ENCODE peak calls at places on chromosomes 16 and 17, in six cellular contexts. Z is H9, B is IMR-90, F is trophoblast cell, L is mesendoderm, Q is H1. W is an unnamed sample.

GRCh38 chr17:77273397-77274136 is 132.8 kb downstream of the SEC14L1 start:
- DNase-seq in Q (no peak), B (peak), Z (peak), F (peak), L (no peak), W (peak)

GRCh38 chr16:11205754-11206459 is 50.1 kb downstream of the SOCS1 start:
- DNase-seq in L (peak), B (peak), Z (no peak), Q (no peak), F (no peak), W (peak)

GRCh38 chr16:4081577-4082021 is 34.6 kb downstream of the ADCY9 start:
- DNase-seq in Z (no peak), F (no peak), Q (no peak), B (peak), L (no peak), W (no peak)

GRCh38 chr17:33463887-33464286 is 170.8 kb upstream of the ASIC2 start:
- DNase-seq in B (no peak), Q (no peak), Z (peak), L (no peak), F (peak), W (peak)

GRCh38 chr17:10600551-10600950 is 51.1 kb upstream of the MYH2 start:
- DNase-seq in Q (no peak), Z (no peak), B (peak), L (no peak), F (peak), W (no peak)

GRCh38 chr17:80360396-80360795 is 54.6 kb upstream of the ENDOV start:
- DNase-seq in F (no peak), L (no peak), Z (no peak), B (no peak), Q (no peak), W (no peak)

GRCh38 chr16:73082608-73083007 is 34.7 kb upstream of the ZFHX3 start:
- DNase-seq in F (peak), L (no peak), B (peak), Z (no peak), Q (no peak), W (peak)

GRCh38 chr16:4327782-4328579 is 12.1 kb downstream of the GLIS2 start:
- DNase-seq in F (no peak), Q (no peak), Z (peak), B (peak), L (peak), W (peak)

GRCh38 chr17:7045492-7046126 is 1.7 kb upstream of the SLC16A11 start:
- DNase-seq in F (peak), Z (no peak), Q (no peak), B (peak), L (peak), W (peak)

DNA sequence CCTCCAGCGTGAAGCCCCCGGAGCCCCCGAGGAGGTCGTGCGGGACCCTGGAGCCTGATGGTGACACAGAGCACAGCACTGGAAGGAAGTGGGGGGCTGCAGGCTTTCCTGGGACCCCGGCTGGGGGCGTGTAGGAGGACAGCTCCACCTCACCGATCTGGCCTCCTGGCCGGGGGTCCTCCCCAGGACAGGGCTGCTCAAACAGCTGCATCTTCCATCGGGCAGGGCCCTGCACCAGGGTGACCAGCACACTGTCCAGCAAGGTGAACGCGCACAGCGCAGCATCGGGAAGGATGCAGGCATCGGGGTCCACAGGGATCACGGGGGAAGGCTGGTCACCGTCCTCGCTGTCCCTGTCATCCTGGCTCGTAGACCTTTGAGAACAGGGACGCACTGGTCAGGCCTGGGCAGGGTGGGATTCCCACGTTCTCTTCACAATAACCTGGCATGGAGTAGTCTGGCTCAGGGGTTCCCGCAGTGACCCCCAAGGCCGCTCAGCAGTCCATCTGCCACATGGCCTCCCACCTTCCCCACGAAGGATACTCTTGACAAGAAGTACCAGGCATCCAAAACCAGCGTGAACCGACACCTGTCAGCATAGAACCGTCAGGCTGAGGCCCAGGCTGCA is 1.2 kb downstream of the FAAP100 start:
- DNase-seq in L (no peak), F (no peak), B (no peak), Z (no peak), Q (no peak), W (no peak)
- H2BK5ac ChIP-seq in L (no peak), F (no peak), B (no peak), Z (no peak), Q (no peak), W (no peak)

GRCh38 chr16:54281535-54282201 is 4.9 kb downstream of the IRX3 start:
- DNase-seq in B (no peak), Z (no peak), F (no peak), Q (no peak), L (peak), W (no peak)

GRCh38 chr16:54280751-54281150 is 5.8 kb downstream of the IRX3 start:
- DNase-seq in B (no peak), Q (no peak), Z (no peak), L (peak), F (no peak), W (no peak)

GRCh38 chr16:54283735-54284318 is 2.8 kb downstream of the IRX3 start:
- DNase-seq in Q (no peak), L (no peak), F (no peak), B (no peak), Z (no peak), W (no peak)

GRCh38 chr16:54282923-54283734 is 3.5 kb downstream of the IRX3 start:
- DNase-seq in Z (peak), F (no peak), Q (no peak), B (no peak), L (peak), W (no peak)

DNA sequence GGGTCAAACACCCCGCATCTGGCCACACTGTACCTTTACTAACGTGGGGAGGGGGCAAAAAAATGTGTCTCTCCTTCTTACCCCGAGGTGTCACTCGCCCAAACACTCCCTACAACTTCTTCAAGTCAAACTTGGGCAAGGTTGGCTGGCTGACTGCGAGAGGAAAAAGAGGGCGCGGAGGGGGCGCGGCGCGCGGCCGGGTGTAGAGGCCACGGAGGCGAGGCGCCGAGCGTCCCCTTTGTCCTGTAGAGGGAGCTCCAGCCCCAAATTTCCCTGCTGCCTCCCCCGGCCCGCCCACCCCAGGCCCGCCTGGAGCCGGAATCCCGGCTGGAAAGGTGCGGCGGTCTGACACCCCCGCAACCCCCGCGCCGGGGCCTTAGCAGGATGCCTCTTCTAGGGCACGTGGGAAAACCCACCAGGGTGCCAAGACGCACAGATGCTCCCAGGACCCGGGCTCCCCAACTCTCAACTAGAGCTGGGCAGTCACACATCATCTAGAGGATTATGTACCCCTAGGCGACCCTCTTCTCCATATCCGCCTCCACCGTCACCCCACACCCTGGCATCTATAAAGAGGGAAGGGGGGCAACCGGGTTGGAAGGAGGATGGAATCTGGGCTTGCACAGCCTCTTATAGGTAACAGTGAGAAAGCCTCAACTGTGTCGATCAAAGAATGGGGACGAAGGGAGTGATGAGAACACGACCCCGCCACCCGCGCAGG is 4.2 kb downstream of the IRX3 start:
- DNase-seq in L (peak), F (no peak), Z (peak), B (no peak), Q (no peak), W (no peak)
- H2BK5ac ChIP-seq in L (no peak), F (no peak), Z (no peak), B (no peak), Q (no peak), W (no peak)

GRCh38 chr16:15983898-15984297 is 34.5 kb downstream of the ABCC1 start:
- DNase-seq in L (no peak), F (no peak), B (peak), Q (no peak), Z (no peak), W (peak)
- H2BK5ac ChIP-seq in L (no peak), F (no peak), B (no peak), Q (no peak), Z (no peak), W (no peak)

DNA sequence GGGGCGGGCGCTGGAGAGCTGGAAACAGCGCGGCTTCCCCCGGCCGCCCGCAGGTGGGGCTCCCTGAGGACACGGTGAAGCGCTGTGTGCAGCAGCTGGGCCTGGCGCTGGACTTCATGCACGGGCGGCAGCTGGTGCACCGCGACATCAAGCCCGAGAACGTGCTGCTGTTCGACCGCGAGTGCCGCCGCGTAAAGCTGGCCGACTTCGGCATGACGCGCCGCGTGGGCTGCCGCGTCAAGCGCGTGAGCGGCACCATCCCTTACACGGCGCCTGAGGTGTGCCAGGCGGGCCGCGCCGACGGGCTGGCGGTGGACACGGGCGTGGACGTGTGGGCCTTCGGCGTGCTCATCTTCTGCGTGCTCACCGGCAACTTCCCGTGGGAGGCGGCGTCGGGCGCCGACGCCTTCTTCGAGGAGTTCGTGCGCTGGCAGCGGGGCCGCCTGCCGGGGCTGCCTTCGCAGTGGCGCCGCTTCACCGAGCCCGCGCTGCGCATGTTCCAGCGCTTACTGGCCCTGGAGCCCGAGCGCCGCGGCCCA is 27.8 kb downstream of the SBK1 start:
- DNase-seq in Q (no peak), Z (no peak), F (no peak), B (no peak), L (no peak), W (no peak)
- H2BK5ac ChIP-seq in Q (no peak), Z (no peak), F (no peak), B (no peak), L (no peak), W (no peak)

GRCh38 chr16:69318177-69318910 is 7.2 kb downstream of the VPS4A start:
- DNase-seq in F (no peak), L (no peak), Z (no peak), Q (no peak), B (no peak), W (no peak)
- H2BK5ac ChIP-seq in F (no peak), L (no peak), Z (no peak), Q (no peak), B (no peak), W (no peak)

GRCh38 chr16:46986438-46986837 is 13.0 kb upstream of the DNAJA2 start:
- DNase-seq in F (no peak), Z (no peak), Q (no peak), B (no peak), L (no peak), W (no peak)

GRCh38 chr16:46996952-46997458 is 23.5 kb upstream of the DNAJA2 start:
- DNase-seq in B (no peak), Z (no peak), Q (no peak), F (no peak), L (no peak), W (no peak)

GRCh38 chr16:46986896-46987295 is 13.4 kb upstream of the DNAJA2 start:
- DNase-seq in F (no peak), B (no peak), L (no peak), Q (no peak), Z (no peak), W (no peak)

GRCh38 chr16:46996391-46996790 is 22.9 kb upstream of the DNAJA2 start:
- DNase-seq in B (no peak), Z (peak), L (no peak), F (no peak), Q (no peak), W (no peak)

GRCh38 chr16:46991729-46992704 is 18.5 kb upstream of the DNAJA2 start:
- DNase-seq in F (no peak), B (no peak), Q (no peak), L (no peak), Z (peak), W (no peak)
- H2BK5ac ChIP-seq in F (no peak), B (no peak), Q (no peak), L (no peak), Z (no peak), W (no peak)

DNA sequence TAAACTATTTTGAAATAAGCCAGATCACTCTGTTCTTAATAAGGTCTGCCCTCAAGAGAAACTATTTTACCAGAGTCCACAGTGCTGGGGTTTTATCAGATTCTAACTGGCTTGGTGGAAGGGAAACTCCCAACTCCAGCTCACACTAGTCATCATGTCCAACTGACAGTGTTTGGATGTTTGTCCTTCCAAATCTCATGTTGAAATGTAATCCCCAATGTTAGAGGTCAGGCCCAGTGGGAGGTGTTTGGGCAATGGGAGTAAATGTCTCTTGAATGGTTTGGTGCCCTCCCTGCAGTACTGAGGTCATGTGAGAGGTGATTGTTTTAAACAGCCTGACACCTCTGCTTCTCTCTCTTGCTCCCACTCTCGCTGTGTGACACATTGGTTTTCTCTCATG is 1301.0 kb upstream of the CDH8 start:
- DNase-seq in L (no peak), Z (no peak), F (no peak), B (no peak), Q (no peak), W (peak)
- H2BK5ac ChIP-seq in L (no peak), Z (no peak), F (no peak), B (no peak), Q (no peak), W (no peak)

GRCh38 chr16:50419116-50419515 is 50.3 kb upstream of the BRD7 start:
- DNase-seq in L (peak), Q (no peak), F (no peak), B (no peak), Z (no peak), W (no peak)
- H2BK5ac ChIP-seq in L (no peak), Q (no peak), F (no peak), B (no peak), Z (no peak), W (no peak)

GRCh38 chr17:28904800-28905199 is 1.9 kb upstream of the DHRS13 start:
- DNase-seq in F (no peak), B (no peak), Q (no peak), Z (no peak), L (no peak), W (no peak)

GRCh38 chr17:28907052-28907438 is 4.2 kb upstream of the DHRS13 start:
- DNase-seq in Z (no peak), B (no peak), Q (no peak), L (no peak), F (peak), W (no peak)

GRCh38 chr17:28908640-28909098 is 5.8 kb upstream of the DHRS13 start:
- DNase-seq in B (peak), F (no peak), Q (no peak), L (no peak), Z (no peak), W (peak)

GRCh38 chr17:28907709-28908475 is 5.0 kb upstream of the DHRS13 start:
- DNase-seq in F (no peak), Q (no peak), B (peak), L (no peak), Z (no peak), W (no peak)

DNA sequence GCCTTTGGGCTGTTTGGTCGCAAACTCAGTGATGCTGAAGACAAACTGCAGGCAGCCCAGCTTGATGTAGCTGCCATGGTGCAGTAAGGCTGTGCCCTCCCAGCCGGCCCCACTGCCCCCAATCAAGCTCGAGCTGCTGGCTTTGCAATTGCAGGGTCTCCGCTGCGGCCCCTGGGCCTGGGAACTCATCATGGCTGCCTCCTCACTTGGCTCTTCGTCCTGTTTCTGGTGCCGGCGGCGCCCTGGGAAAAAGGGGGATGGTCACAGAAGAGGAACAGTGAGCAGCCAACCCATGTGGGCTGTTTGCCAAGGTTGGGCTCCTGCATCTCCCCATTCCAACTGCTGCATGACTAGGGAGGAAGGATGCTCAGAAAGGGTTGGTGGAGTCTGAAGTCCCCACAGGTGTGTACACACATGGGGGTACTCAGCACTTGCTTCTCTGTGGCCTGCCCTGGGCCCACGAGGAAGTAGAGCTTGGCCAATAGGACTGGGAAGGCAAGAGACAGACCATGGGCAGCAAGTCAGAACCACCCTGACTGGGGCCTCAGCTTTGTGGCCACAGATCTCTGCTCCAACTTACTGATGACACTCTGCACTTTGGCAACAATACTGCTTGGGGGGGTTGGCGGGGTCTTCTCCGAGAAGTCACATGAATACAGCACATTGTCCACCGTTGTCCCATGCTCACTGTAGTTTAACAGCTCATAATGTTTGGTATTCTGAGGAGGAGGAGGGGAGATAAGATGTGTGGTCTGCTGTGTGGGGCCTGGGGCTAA is 3.6 kb upstream of the DHRS13 start:
- DNase-seq in F (no peak), Q (no peak), Z (no peak), L (no peak), B (no peak), W (no peak)
- H2BK5ac ChIP-seq in F (no peak), Q (peak), Z (no peak), L (no peak), B (no peak), W (no peak)

DNA sequence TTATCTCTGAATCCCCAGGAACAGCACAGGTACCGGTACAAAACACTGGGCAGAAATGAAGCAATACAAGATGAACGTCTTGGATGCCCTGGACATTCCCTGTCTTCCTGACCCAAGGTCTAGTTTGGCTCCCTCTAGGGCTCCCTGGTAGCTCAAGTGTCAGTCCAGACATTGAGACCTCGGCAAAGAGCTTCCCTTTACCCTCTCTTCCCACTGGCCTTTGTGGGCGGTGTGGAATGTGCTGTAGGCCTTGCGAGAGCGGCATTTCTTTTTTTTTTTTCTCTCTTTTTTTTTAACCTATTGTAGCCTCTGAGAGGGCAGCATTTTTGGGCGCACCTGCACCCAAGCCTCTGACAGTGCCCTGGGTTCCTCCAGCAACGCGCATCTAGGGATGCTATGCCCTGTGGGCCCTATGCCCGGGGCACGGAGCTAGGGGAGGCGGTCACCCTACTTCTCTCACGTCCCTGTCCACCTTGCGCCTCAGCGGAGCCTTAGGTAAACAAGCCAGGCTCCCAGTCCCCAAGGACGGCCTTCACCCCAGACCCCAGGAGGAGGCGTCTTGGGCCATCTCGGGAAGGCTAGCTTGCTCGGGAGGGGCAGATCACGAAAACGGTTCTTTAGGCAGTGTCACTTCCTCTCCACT is 1.2 kb upstream of the NFATC3 start:
- DNase-seq in F (no peak), L (peak), Z (no peak), Q (no peak), B (peak), W (peak)
- H2BK5ac ChIP-seq in F (peak), L (peak), Z (no peak), Q (peak), B (peak), W (peak)

W was measured in mesenchymal stem cell.